ENCODE peak calls at places on chromosomes 4 and X, in six cellular contexts. O is upper lobe of right lung; W is CD8-positive, alpha-beta T cell; N is activated CD4-positive, alpha-beta T cell treated with anti-CD3 and anti-CD28 coated beads, Interleukin-2, amount 50 U/mL, for 1 hour; A is LoVo; T is right cardiac atrium. M is an unnamed sample.

GRCh38 chrX:9917861-9918260 is 49.3 kb upstream of the CLDN34 start:
- DNase-seq in N (no peak), O (no peak), T (no peak), W (no peak), A (no peak), M (no peak)

GRCh38 chr4:53622739-53623151 is 31.5 kb upstream of the LNX1 start:
- DNase-seq in N (no peak), O (no peak), W (no peak), A (no peak), T (no peak), M (no peak)

GRCh38 chrX:118171354-118171753 is 54.7 kb upstream of the KLHL13 start:
- DNase-seq in T (no peak), O (no peak), N (no peak), A (no peak), W (no peak), M (no peak)

GRCh38 chr4:142231787-142232186 is 595.4 kb downstream of the IL15 start:
- DNase-seq in N (no peak), W (no peak), T (no peak), A (no peak), O (no peak), M (no peak)

GRCh38 chrX:132501606-132502005 is 12.8 kb upstream of the MBNL3 start:
- DNase-seq in T (no peak), W (no peak), O (no peak), N (no peak), A (no peak), M (no peak)

GRCh38 chr4:56861365-56861764 is 39.9 kb upstream of the SPINK2 start:
- DNase-seq in W (no peak), A (peak), T (no peak), N (no peak), O (no peak), M (no peak)

GRCh38 chr4:90174622-90175023 is 47.4 kb downstream of the CCSER1 start:
- DNase-seq in W (no peak), A (peak), T (no peak), O (no peak), N (no peak), M (no peak)

GRCh38 chr4:86551387-86551786 is 42.7 kb upstream of the PTPN13 start:
- DNase-seq in N (no peak), O (no peak), T (no peak), A (no peak), W (no peak), M (no peak)

GRCh38 chr4:56995525-56995924 is 16.8 kb downstream of the POLR2B start:
- DNase-seq in T (peak), W (no peak), A (no peak), N (no peak), O (no peak), M (no peak)

GRCh38 chr4:182969651-182970279 is 52.6 kb upstream of the DCTD start:
- DNase-seq in N (no peak), O (no peak), A (peak), W (no peak), T (no peak), M (no peak)

GRCh38 chr4:23355263-23355662 is 534.6 kb downstream of the PPARGC1A start:
- DNase-seq in T (no peak), N (no peak), W (no peak), A (no peak), O (no peak), M (no peak)

GRCh38 chr4:2364654-2365053 is 53.8 kb downstream of the ZFYVE28 start:
- DNase-seq in A (peak), O (peak), W (peak), T (peak), N (peak), M (no peak)

GRCh38 chr4:110869862-110870577 is 247.1 kb upstream of the PITX2 start:
- DNase-seq in N (no peak), A (peak), T (no peak), W (no peak), O (no peak), M (no peak)

GRCh38 chr4:106494066-106494465 is 125.5 kb upstream of the GIMD1 start:
- DNase-seq in O (no peak), A (no peak), T (no peak), W (no peak), N (no peak), M (no peak)

GRCh38 chr4:68658672-68659071 is 11.8 kb downstream of the UGT2B15 start:
- DNase-seq in N (no peak), O (no peak), A (peak), T (no peak), W (no peak), M (no peak)

GRCh38 chr4:40241936-40242590 is 45.2 kb downstream of the RHOH start:
- DNase-seq in T (no peak), W (no peak), N (peak), O (no peak), A (no peak), M (no peak)

GRCh38 chr4:168868044-168868855 is 141.8 kb downstream of the CBR4 start:
- DNase-seq in O (no peak), N (no peak), T (no peak), W (no peak), A (no peak), M (no peak)

GRCh38 chr4:3518941-3519340 is 13.3 kb downstream of the LRPAP1 start:
- DNase-seq in A (no peak), W (no peak), N (no peak), T (no peak), O (no peak), M (no peak)

GRCh38 chrX:19389217-19389616 is 45.5 kb downstream of the PDHA1 start:
- DNase-seq in A (no peak), T (no peak), O (no peak), N (no peak), W (peak), M (no peak)